ENCODE peak calls at places on chromosome 12, in ten cellular contexts. F is mucosa of descending colon; I is activated naive CD4-positive, alpha-beta T cell; V is fibroblast of mammary gland; B is NB4; X is HEK293T; M is substantia nigra; A is posterior vena cava; G is endothelial cell; E is DND-41. C is an unnamed sample.

GRCh38 chr12:82461393-82461792 is 103.1 kb downstream of the METTL25 start:
- DNase-seq in F (no peak), I (no peak), V (no peak), B (no peak), X (no peak), M (no peak), A (no peak), G (no peak), E (no peak), C (no peak)

GRCh38 chr12:32448581-32448980 is 49.2 kb downstream of the FGD4 start:
- DNase-seq in F (no peak), I (no peak), V (peak), B (peak), X (no peak), M (no peak), A (no peak), G (no peak), E (no peak), C (no peak)

GRCh38 chr12:89333564-89334252 is 18.6 kb downstream of the DUSP6 start:
- DNase-seq in F (peak), I (no peak), V (no peak), B (peak), X (no peak), M (no peak), A (no peak), G (no peak), E (peak), C (no peak)

GRCh38 chr12:39902823-39903222 is 203.1 kb downstream of the SLC2A13 start:
- DNase-seq in F (no peak), I (no peak), V (peak), B (no peak), X (no peak), M (no peak), A (no peak), G (no peak), E (no peak), C (no peak)

GRCh38 chr12:75823475-75823874 is 208.1 kb downstream of the PHLDA1 start:
- DNase-seq in F (no peak), I (no peak), V (no peak), B (no peak), X (no peak), M (no peak), A (no peak), G (no peak), E (no peak), C (no peak)

GRCh38 chr12:114952573-114953196 is 268.7 kb upstream of the TBX3 start:
- DNase-seq in F (no peak), I (no peak), V (no peak), B (no peak), X (no peak), M (no peak), A (peak), G (no peak), E (no peak), C (no peak)

GRCh38 chr12:107468182-107468581 is 217.4 kb upstream of the PWP1 start:
- DNase-seq in F (no peak), I (no peak), V (no peak), B (no peak), X (no peak), M (no peak), A (no peak), G (no peak), E (no peak), C (no peak)

GRCh38 chr12:4274960-4275868 is 1.7 kb downstream of the CCND2 start:
- DNase-seq in F (peak), I (no peak), V (peak), B (peak), X (no peak), M (no peak), A (no peak), G (peak), E (no peak), C (no peak)

GRCh38 chr12:15556411-15556810 is 232.8 kb downstream of the EPS8 start:
- DNase-seq in F (no peak), I (no peak), V (no peak), B (no peak), X (no peak), M (no peak), A (no peak), G (no peak), E (no peak), C (no peak)

GRCh38 chr12:65643595-65644386 is 180.5 kb upstream of the HMGA2 start:
- DNase-seq in F (no peak), I (no peak), V (peak), B (no peak), X (no peak), M (no peak), A (no peak), G (no peak), E (no peak), C (no peak)

GRCh38 chr12:22635812-22636211 is 10.8 kb downstream of the ETNK1 start:
- DNase-seq in F (no peak), I (no peak), V (peak), B (no peak), X (no peak), M (no peak), A (no peak), G (no peak), E (no peak), C (no peak)

GRCh38 chr12:25811656-25812126 is 146.8 kb upstream of the RASSF8 start:
- DNase-seq in F (no peak), I (no peak), V (peak), B (peak), X (peak), M (no peak), A (no peak), G (no peak), E (no peak), C (no peak)

GRCh38 chr12:116427200-116427932 is 131.8 kb upstream of the MAP1LC3B2 start:
- DNase-seq in F (no peak), I (no peak), V (no peak), B (no peak), X (no peak), M (no peak), A (no peak), G (no peak), E (no peak), C (no peak)

GRCh38 chr12:123896786-123897185 is 75.8 kb downstream of the CCDC92 start:
- DNase-seq in F (no peak), I (no peak), V (peak), B (no peak), X (no peak), M (no peak), A (no peak), G (no peak), E (no peak), C (no peak)

GRCh38 chr12:128261757-128262156 is 5.2 kb upstream of the TMEM132C start:
- DNase-seq in F (no peak), I (no peak), V (no peak), B (no peak), X (no peak), M (no peak), A (no peak), G (no peak), E (no peak), C (no peak)

GRCh38 chr12:67305544-67305943 is 36.4 kb downstream of the CAND1 start:
- DNase-seq in F (no peak), I (no peak), V (no peak), B (no peak), X (no peak), M (no peak), A (no peak), G (no peak), E (no peak), C (no peak)

GRCh38 chr12:63323942-63324341 is 172.9 kb upstream of the AVPR1A start:
- DNase-seq in F (no peak), I (no peak), V (no peak), B (no peak), X (no peak), M (no peak), A (no peak), G (no peak), E (no peak), C (no peak)

GRCh38 chr12:112868459-112869041 is 38.2 kb upstream of the OAS1 start:
- DNase-seq in F (no peak), I (no peak), V (no peak), B (no peak), X (no peak), M (no peak), A (no peak), G (no peak), E (peak), C (no peak)

GRCh38 chr12:48936379-48936979 is 11.2 kb upstream of the FKBP11 start:
- DNase-seq in F (peak), I (peak), V (peak), B (peak), X (peak), M (peak), A (peak), G (peak), E (peak), C (no peak)

GRCh38 chr12:1391722-1392121 is 202.7 kb downstream of the FBXL14 start:
- DNase-seq in F (no peak), I (no peak), V (no peak), B (no peak), X (no peak), M (no peak), A (no peak), G (peak), E (no peak), C (no peak)

GRCh38 chr12:124531281-124531745 is 36.1 kb downstream of the NCOR2 start:
- DNase-seq in F (no peak), I (no peak), V (no peak), B (no peak), X (no peak), M (no peak), A (no peak), G (no peak), E (no peak), C (no peak)

GRCh38 chr12:69389836-69390235 is 30.3 kb downstream of the YEATS4 start:
- DNase-seq in F (no peak), I (no peak), V (peak), B (no peak), X (no peak), M (no peak), A (no peak), G (no peak), E (no peak), C (no peak)

GRCh38 chr12:3225154-3225795 is 148.1 kb downstream of the TSPAN9 start:
- DNase-seq in F (no peak), I (no peak), V (peak), B (peak), X (no peak), M (no peak), A (no peak), G (no peak), E (peak), C (no peak)

GRCh38 chr12:93387780-93388179 is 10.1 kb downstream of the NUDT4 start:
- DNase-seq in F (no peak), I (no peak), V (peak), B (no peak), X (no peak), M (no peak), A (no peak), G (no peak), E (no peak), C (no peak)

GRCh38 chr12:63086149-63086915 is 64.7 kb downstream of the AVPR1A start:
- DNase-seq in F (no peak), I (no peak), V (no peak), B (no peak), X (no peak), M (no peak), A (no peak), G (no peak), E (no peak), C (no peak)

GRCh38 chr12:49026678-49027480 is 8.3 kb upstream of the PRKAG1 start:
- DNase-seq in F (no peak), I (no peak), V (no peak), B (no peak), X (no peak), M (no peak), A (no peak), G (no peak), E (no peak), C (no peak)

GRCh38 chr12:64390275-64390851 is at the start of gene C12orf56:
- DNase-seq in F (peak), I (peak), V (peak), B (no peak), X (no peak), M (no peak), A (no peak), G (peak), E (no peak), C (no peak)

GRCh38 chr12:89648211-89648930 is 60.3 kb downstream of the ATP2B1 start:
- DNase-seq in F (no peak), I (no peak), V (peak), B (no peak), X (no peak), M (no peak), A (no peak), G (no peak), E (no peak), C (no peak)

GRCh38 chr12:96907681-96908163 is 665 bp downstream of the NEDD1 start:
- DNase-seq in F (peak), I (peak), V (peak), B (peak), X (peak), M (peak), A (no peak), G (peak), E (peak), C (no peak)

GRCh38 chr12:110906985-110907384 is 13.4 kb downstream of the MYL2 start:
- DNase-seq in F (no peak), I (no peak), V (no peak), B (no peak), X (no peak), M (no peak), A (no peak), G (no peak), E (no peak), C (no peak)

GRCh38 chr12:97194551-97194950 is 268.1 kb upstream of the RMST start:
- DNase-seq in F (no peak), I (no peak), V (no peak), B (no peak), X (no peak), M (no peak), A (no peak), G (no peak), E (no peak), C (no peak)

GRCh38 chr12:67926063-67926462 is 63.2 kb upstream of the IFNG-AS1 start:
- DNase-seq in F (no peak), I (no peak), V (no peak), B (no peak), X (no peak), M (no peak), A (no peak), G (no peak), E (no peak), C (no peak)

GRCh38 chr12:28709996-28710685 is 438.9 kb upstream of the FAR2 start:
- DNase-seq in F (no peak), I (no peak), V (peak), B (no peak), X (no peak), M (no peak), A (no peak), G (no peak), E (no peak), C (no peak)

C was measured in cortex of kidney.